ENCODE peak calls at places on chromosomes 7 and 10, in six cellular contexts. One of them, this sample, is unnamed.

GRCh38 chr7:37284805-37285211 is 163.9 kb downstream of the ELMO1 start:
- DNase-seq in RCC 7860: no peak
- DNase-seq in effector CD4-positive, alpha-beta T cell: peak
- DNase-seq in hepatic stellate cell: no peak
- DNase-seq in coronary artery: no peak
- DNase-seq in MV-4-11: peak
- DNase-seq in this sample: peak

GRCh38 chr10:102312683-102313082 is 67.4 kb downstream of the GBF1 start:
- DNase-seq in hepatic stellate cell: no peak
- DNase-seq in RCC 7860: peak
- DNase-seq in effector CD4-positive, alpha-beta T cell: no peak
- DNase-seq in MV-4-11: no peak
- DNase-seq in coronary artery: no peak
- DNase-seq in this sample: no peak

GRCh38 chr10:72344932-72345331 is 9.8 kb downstream of the DNAJB12 start:
- DNase-seq in hepatic stellate cell: no peak
- DNase-seq in MV-4-11: peak
- DNase-seq in coronary artery: no peak
- DNase-seq in effector CD4-positive, alpha-beta T cell: no peak
- DNase-seq in RCC 7860: no peak
- DNase-seq in this sample: no peak

GRCh38 chr10:119113805-119114732 is 10.2 kb downstream of the DENND10 start:
- DNase-seq in effector CD4-positive, alpha-beta T cell: no peak
- DNase-seq in MV-4-11: peak
- DNase-seq in hepatic stellate cell: peak
- DNase-seq in RCC 7860: no peak
- DNase-seq in coronary artery: no peak
- DNase-seq in this sample: no peak

GRCh38 chr10:70498970-70499828 is 20.6 kb downstream of the PALD1 start:
- DNase-seq in effector CD4-positive, alpha-beta T cell: no peak
- DNase-seq in MV-4-11: peak
- DNase-seq in hepatic stellate cell: no peak
- DNase-seq in RCC 7860: no peak
- DNase-seq in coronary artery: no peak
- DNase-seq in this sample: no peak

GRCh38 chr7:50342616-50343114 is 38.1 kb downstream of the IKZF1 start:
- DNase-seq in hepatic stellate cell: no peak
- DNase-seq in effector CD4-positive, alpha-beta T cell: peak
- DNase-seq in MV-4-11: peak
- DNase-seq in coronary artery: no peak
- DNase-seq in RCC 7860: no peak
- DNase-seq in this sample: no peak

GRCh38 chr7:92964156-92964555 is 127.8 kb upstream of the CDK6 start:
- DNase-seq in RCC 7860: no peak
- DNase-seq in hepatic stellate cell: no peak
- DNase-seq in coronary artery: no peak
- DNase-seq in effector CD4-positive, alpha-beta T cell: no peak
- DNase-seq in MV-4-11: no peak
- DNase-seq in this sample: no peak

GRCh38 chr10:29730969-29731368 is 96.2 kb upstream of the SVIL start:
- DNase-seq in RCC 7860: no peak
- DNase-seq in MV-4-11: no peak
- DNase-seq in hepatic stellate cell: no peak
- DNase-seq in coronary artery: no peak
- DNase-seq in effector CD4-positive, alpha-beta T cell: no peak
- DNase-seq in this sample: no peak

GRCh38 chr7:44290250-44290616 is 35.2 kb downstream of the CAMK2B start:
- DNase-seq in coronary artery: peak
- DNase-seq in RCC 7860: no peak
- DNase-seq in MV-4-11: no peak
- DNase-seq in effector CD4-positive, alpha-beta T cell: no peak
- DNase-seq in hepatic stellate cell: no peak
- DNase-seq in this sample: no peak

GRCh38 chr7:45027774-45028114 is 27.7 kb downstream of the CCM2 start:
- DNase-seq in coronary artery: no peak
- DNase-seq in effector CD4-positive, alpha-beta T cell: no peak
- DNase-seq in RCC 7860: no peak
- DNase-seq in hepatic stellate cell: no peak
- DNase-seq in MV-4-11: no peak
- DNase-seq in this sample: no peak

GRCh38 chr10:101042118-101042517 is 11.1 kb downstream of the SFXN3 start:
- DNase-seq in effector CD4-positive, alpha-beta T cell: no peak
- DNase-seq in MV-4-11: no peak
- DNase-seq in coronary artery: no peak
- DNase-seq in RCC 7860: no peak
- DNase-seq in hepatic stellate cell: no peak
- DNase-seq in this sample: no peak

GRCh38 chr10:124035928-124036558 is 57.4 kb downstream of the CHST15 start:
- DNase-seq in MV-4-11: peak
- DNase-seq in RCC 7860: no peak
- DNase-seq in effector CD4-positive, alpha-beta T cell: no peak
- DNase-seq in coronary artery: no peak
- DNase-seq in hepatic stellate cell: no peak
- DNase-seq in this sample: no peak

GRCh38 chr7:155429651-155430050 is 28.3 kb upstream of the EN2 start:
- DNase-seq in RCC 7860: no peak
- DNase-seq in MV-4-11: no peak
- DNase-seq in effector CD4-positive, alpha-beta T cell: no peak
- DNase-seq in coronary artery: no peak
- DNase-seq in hepatic stellate cell: no peak
- DNase-seq in this sample: no peak

GRCh38 chr10:71598673-71599072 is 120.9 kb downstream of the C10orf105 start:
- DNase-seq in RCC 7860: no peak
- DNase-seq in hepatic stellate cell: peak
- DNase-seq in MV-4-11: no peak
- DNase-seq in coronary artery: peak
- DNase-seq in effector CD4-positive, alpha-beta T cell: no peak
- DNase-seq in this sample: no peak

GRCh38 chr7:21128418-21128817 is 299.5 kb upstream of the SP4 start:
- DNase-seq in RCC 7860: no peak
- DNase-seq in MV-4-11: no peak
- DNase-seq in coronary artery: no peak
- DNase-seq in hepatic stellate cell: no peak
- DNase-seq in effector CD4-positive, alpha-beta T cell: no peak
- DNase-seq in this sample: no peak

GRCh38 chr7:80468931-80469714 is 42.7 kb downstream of the GNAT3 start:
- DNase-seq in MV-4-11: no peak
- DNase-seq in coronary artery: no peak
- DNase-seq in RCC 7860: no peak
- DNase-seq in effector CD4-positive, alpha-beta T cell: no peak
- DNase-seq in hepatic stellate cell: no peak
- DNase-seq in this sample: no peak

GRCh38 chr7:151690597-151690996 is 170.9 kb upstream of the RHEB start:
- DNase-seq in hepatic stellate cell: peak
- DNase-seq in MV-4-11: no peak
- DNase-seq in coronary artery: no peak
- DNase-seq in effector CD4-positive, alpha-beta T cell: no peak
- DNase-seq in RCC 7860: peak
- DNase-seq in this sample: no peak

GRCh38 chr7:143499743-143500348 is 22.2 kb downstream of the TAS2R41 start:
- DNase-seq in coronary artery: no peak
- DNase-seq in RCC 7860: no peak
- DNase-seq in MV-4-11: no peak
- DNase-seq in hepatic stellate cell: no peak
- DNase-seq in effector CD4-positive, alpha-beta T cell: no peak
- DNase-seq in this sample: no peak

GRCh38 chr10:30782543-30783461 is 153.2 kb upstream of the LYZL2 start:
- DNase-seq in hepatic stellate cell: no peak
- DNase-seq in effector CD4-positive, alpha-beta T cell: no peak
- DNase-seq in MV-4-11: peak
- DNase-seq in coronary artery: no peak
- DNase-seq in RCC 7860: no peak
- DNase-seq in this sample: no peak

GRCh38 chr7:121103091-121103490 is 114.6 kb downstream of the CPED1 start:
- DNase-seq in effector CD4-positive, alpha-beta T cell: no peak
- DNase-seq in MV-4-11: no peak
- DNase-seq in coronary artery: no peak
- DNase-seq in hepatic stellate cell: no peak
- DNase-seq in RCC 7860: no peak
- DNase-seq in this sample: no peak

GRCh38 chr7:155274956-155275355 is 22.7 kb upstream of the INSIG1 start:
- DNase-seq in MV-4-11: no peak
- DNase-seq in RCC 7860: no peak
- DNase-seq in coronary artery: no peak
- DNase-seq in hepatic stellate cell: no peak
- DNase-seq in effector CD4-positive, alpha-beta T cell: no peak
- DNase-seq in this sample: no peak

GRCh38 chr10:60314306-60314940 is 75.3 kb downstream of the ANK3 start:
- DNase-seq in effector CD4-positive, alpha-beta T cell: no peak
- DNase-seq in MV-4-11: peak
- DNase-seq in coronary artery: no peak
- DNase-seq in hepatic stellate cell: no peak
- DNase-seq in RCC 7860: no peak
- DNase-seq in this sample: no peak

GRCh38 chr7:55413442-55413841 is 48.3 kb downstream of the LANCL2 start:
- DNase-seq in RCC 7860: no peak
- DNase-seq in coronary artery: no peak
- DNase-seq in MV-4-11: no peak
- DNase-seq in hepatic stellate cell: no peak
- DNase-seq in effector CD4-positive, alpha-beta T cell: no peak
- DNase-seq in this sample: no peak

GRCh38 chr7:49643321-49643720 is 130.1 kb upstream of the VWC2 start:
- DNase-seq in coronary artery: no peak
- DNase-seq in MV-4-11: no peak
- DNase-seq in hepatic stellate cell: no peak
- DNase-seq in effector CD4-positive, alpha-beta T cell: no peak
- DNase-seq in RCC 7860: no peak
- DNase-seq in this sample: no peak

This sample was measured in NCI-H2107.